ENCODE peak calls at places on chromosomes 12 and 14, in nine cellular contexts. One of them, this sample, is unnamed.

GRCh38 chr14:89767861-89768268 is 186.7 kb downstream of the EFCAB11 start:
- DNase-seq in astrocyte of the spinal cord: peak
- DNase-seq in IMR-90: peak
- DNase-seq in CD8-positive, alpha-beta T cell: peak
- DNase-seq in neural crest cell: peak
- DNase-seq in hepatocyte: peak
- DNase-seq in body of pancreas: peak
- DNase-seq in tibial nerve: no peak
- DNase-seq in GM20000: peak
- DNase-seq in this sample: peak

GRCh38 chr14:88765130-88765529 is 27.6 kb downstream of the EML5 start:
- DNase-seq in astrocyte of the spinal cord: peak
- DNase-seq in IMR-90: peak
- DNase-seq in CD8-positive, alpha-beta T cell: no peak
- DNase-seq in neural crest cell: no peak
- DNase-seq in hepatocyte: no peak
- DNase-seq in body of pancreas: no peak
- DNase-seq in tibial nerve: no peak
- DNase-seq in GM20000: no peak
- DNase-seq in this sample: no peak

GRCh38 chr14:91058017-91058675 is 2.3 kb downstream of the RPS6KA5 start:
- DNase-seq in astrocyte of the spinal cord: no peak
- DNase-seq in IMR-90: no peak
- DNase-seq in CD8-positive, alpha-beta T cell: no peak
- DNase-seq in neural crest cell: no peak
- DNase-seq in hepatocyte: no peak
- DNase-seq in body of pancreas: no peak
- DNase-seq in tibial nerve: no peak
- DNase-seq in GM20000: no peak
- DNase-seq in this sample: no peak

GRCh38 chr12:63308701-63309100 is 157.7 kb upstream of the AVPR1A start:
- DNase-seq in astrocyte of the spinal cord: peak
- DNase-seq in IMR-90: no peak
- DNase-seq in CD8-positive, alpha-beta T cell: no peak
- DNase-seq in neural crest cell: no peak
- DNase-seq in hepatocyte: no peak
- DNase-seq in body of pancreas: no peak
- DNase-seq in tibial nerve: no peak
- DNase-seq in GM20000: no peak
- DNase-seq in this sample: no peak

GRCh38 chr12:7047318-7047717 is 13.2 kb upstream of the C1S start:
- DNase-seq in astrocyte of the spinal cord: no peak
- DNase-seq in IMR-90: no peak
- DNase-seq in CD8-positive, alpha-beta T cell: no peak
- DNase-seq in neural crest cell: no peak
- DNase-seq in hepatocyte: no peak
- DNase-seq in body of pancreas: no peak
- DNase-seq in tibial nerve: no peak
- DNase-seq in GM20000: no peak
- DNase-seq in this sample: no peak

GRCh38 chr14:93536945-93537344 is 106.2 kb downstream of the UNC79 start:
- DNase-seq in astrocyte of the spinal cord: no peak
- DNase-seq in IMR-90: no peak
- DNase-seq in CD8-positive, alpha-beta T cell: no peak
- DNase-seq in neural crest cell: no peak
- DNase-seq in hepatocyte: peak
- DNase-seq in body of pancreas: no peak
- DNase-seq in tibial nerve: no peak
- DNase-seq in GM20000: no peak
- DNase-seq in this sample: no peak

GRCh38 chr12:117874842-117875434 is 93.9 kb downstream of the KSR2 start:
- DNase-seq in astrocyte of the spinal cord: peak
- DNase-seq in IMR-90: peak
- DNase-seq in CD8-positive, alpha-beta T cell: peak
- DNase-seq in neural crest cell: peak
- DNase-seq in hepatocyte: peak
- DNase-seq in body of pancreas: peak
- DNase-seq in tibial nerve: peak
- DNase-seq in GM20000: peak
- DNase-seq in this sample: peak

GRCh38 chr14:87754512-87755223 is 238.3 kb downstream of the GALC start:
- DNase-seq in astrocyte of the spinal cord: no peak
- DNase-seq in IMR-90: no peak
- DNase-seq in CD8-positive, alpha-beta T cell: no peak
- DNase-seq in neural crest cell: no peak
- DNase-seq in hepatocyte: no peak
- DNase-seq in body of pancreas: no peak
- DNase-seq in tibial nerve: no peak
- DNase-seq in GM20000: no peak
- DNase-seq in this sample: no peak

GRCh38 chr14:69043007-69043444 is 63.9 kb upstream of the ACTN1 start:
- DNase-seq in astrocyte of the spinal cord: no peak
- DNase-seq in IMR-90: no peak
- DNase-seq in CD8-positive, alpha-beta T cell: no peak
- DNase-seq in neural crest cell: no peak
- DNase-seq in hepatocyte: no peak
- DNase-seq in body of pancreas: peak
- DNase-seq in tibial nerve: no peak
- DNase-seq in GM20000: no peak
- DNase-seq in this sample: no peak

GRCh38 chr14:103190731-103191130 is 67.5 kb downstream of the TNFAIP2 start:
- DNase-seq in astrocyte of the spinal cord: no peak
- DNase-seq in IMR-90: no peak
- DNase-seq in CD8-positive, alpha-beta T cell: no peak
- DNase-seq in neural crest cell: no peak
- DNase-seq in hepatocyte: no peak
- DNase-seq in body of pancreas: no peak
- DNase-seq in tibial nerve: no peak
- DNase-seq in GM20000: no peak
- DNase-seq in this sample: no peak

GRCh38 chr14:30287579-30288445 is 271.1 kb upstream of the G2E3 start:
- DNase-seq in astrocyte of the spinal cord: no peak
- DNase-seq in IMR-90: no peak
- DNase-seq in CD8-positive, alpha-beta T cell: no peak
- DNase-seq in neural crest cell: no peak
- DNase-seq in hepatocyte: no peak
- DNase-seq in body of pancreas: no peak
- DNase-seq in tibial nerve: no peak
- DNase-seq in GM20000: no peak
- DNase-seq in this sample: no peak

GRCh38 chr14:89792489-89793366 is 161.8 kb downstream of the EFCAB11 start:
- DNase-seq in astrocyte of the spinal cord: no peak
- DNase-seq in IMR-90: peak
- DNase-seq in CD8-positive, alpha-beta T cell: no peak
- DNase-seq in neural crest cell: no peak
- DNase-seq in hepatocyte: no peak
- DNase-seq in body of pancreas: no peak
- DNase-seq in tibial nerve: peak
- DNase-seq in GM20000: no peak
- DNase-seq in this sample: no peak

DNA sequence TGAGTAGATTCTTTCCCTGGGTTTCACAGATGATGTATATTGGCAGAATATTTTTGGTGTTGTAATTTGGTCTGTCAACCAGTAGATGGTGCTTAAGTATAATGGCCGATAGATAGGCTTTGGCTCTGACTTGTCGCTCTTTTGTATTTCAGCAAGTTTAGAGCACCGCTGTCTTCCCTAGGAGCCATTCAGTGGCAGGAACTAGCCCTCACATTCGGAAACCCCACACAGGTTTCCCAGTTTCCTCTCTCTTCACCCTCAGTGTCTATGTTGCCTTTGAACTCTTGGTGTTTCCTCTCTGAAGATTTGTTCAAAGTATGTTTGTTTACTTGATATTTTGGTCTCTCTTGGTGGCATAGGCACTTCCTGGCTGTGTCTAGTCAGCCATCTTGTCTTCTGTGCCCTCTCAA is 102.2 kb downstream of the GPHN start:
- DNase-seq in astrocyte of the spinal cord: no peak
- DNase-seq in IMR-90: peak
- DNase-seq in CD8-positive, alpha-beta T cell: no peak
- DNase-seq in neural crest cell: no peak
- DNase-seq in hepatocyte: no peak
- DNase-seq in body of pancreas: no peak
- DNase-seq in tibial nerve: no peak
- DNase-seq in GM20000: no peak
- DNase-seq in this sample: no peak
- TF ChIP-seq CTCF in astrocyte of the spinal cord: peak
- TF ChIP-seq CTCF in IMR-90: peak
- TF ChIP-seq CTCF in CD8-positive, alpha-beta T cell: no peak
- TF ChIP-seq CTCF in neural crest cell: peak
- TF ChIP-seq CTCF in hepatocyte: no peak
- TF ChIP-seq CTCF in body of pancreas: no peak
- TF ChIP-seq CTCF in tibial nerve: no peak
- TF ChIP-seq CTCF in GM20000: no peak
- TF ChIP-seq CTCF in this sample: no peak

GRCh38 chr12:23455283-23455682 is 494.2 kb downstream of the SOX5 start:
- DNase-seq in astrocyte of the spinal cord: no peak
- DNase-seq in IMR-90: no peak
- DNase-seq in CD8-positive, alpha-beta T cell: no peak
- DNase-seq in neural crest cell: no peak
- DNase-seq in hepatocyte: no peak
- DNase-seq in body of pancreas: no peak
- DNase-seq in tibial nerve: no peak
- DNase-seq in GM20000: no peak
- DNase-seq in this sample: no peak
- TF ChIP-seq CTCF in astrocyte of the spinal cord: no peak
- TF ChIP-seq CTCF in IMR-90: no peak
- TF ChIP-seq CTCF in CD8-positive, alpha-beta T cell: no peak
- TF ChIP-seq CTCF in neural crest cell: peak
- TF ChIP-seq CTCF in hepatocyte: no peak
- TF ChIP-seq CTCF in body of pancreas: no peak
- TF ChIP-seq CTCF in tibial nerve: no peak
- TF ChIP-seq CTCF in GM20000: no peak
- TF ChIP-seq CTCF in this sample: no peak

GRCh38 chr14:61552196-61552595 is 143.1 kb upstream of the HIF1A start:
- DNase-seq in astrocyte of the spinal cord: no peak
- DNase-seq in IMR-90: no peak
- DNase-seq in CD8-positive, alpha-beta T cell: no peak
- DNase-seq in neural crest cell: no peak
- DNase-seq in hepatocyte: no peak
- DNase-seq in body of pancreas: no peak
- DNase-seq in tibial nerve: no peak
- DNase-seq in GM20000: no peak
- DNase-seq in this sample: no peak

GRCh38 chr14:61555056-61555838 is 140.1 kb upstream of the HIF1A start:
- DNase-seq in astrocyte of the spinal cord: peak
- DNase-seq in IMR-90: peak
- DNase-seq in CD8-positive, alpha-beta T cell: no peak
- DNase-seq in neural crest cell: no peak
- DNase-seq in hepatocyte: no peak
- DNase-seq in body of pancreas: no peak
- DNase-seq in tibial nerve: no peak
- DNase-seq in GM20000: no peak
- DNase-seq in this sample: no peak

GRCh38 chr14:61551419-61551818 is 143.9 kb upstream of the HIF1A start:
- DNase-seq in astrocyte of the spinal cord: no peak
- DNase-seq in IMR-90: no peak
- DNase-seq in CD8-positive, alpha-beta T cell: no peak
- DNase-seq in neural crest cell: no peak
- DNase-seq in hepatocyte: no peak
- DNase-seq in body of pancreas: no peak
- DNase-seq in tibial nerve: no peak
- DNase-seq in GM20000: no peak
- DNase-seq in this sample: no peak

GRCh38 chr14:61556455-61556854 is 138.9 kb upstream of the HIF1A start:
- DNase-seq in astrocyte of the spinal cord: no peak
- DNase-seq in IMR-90: no peak
- DNase-seq in CD8-positive, alpha-beta T cell: peak
- DNase-seq in neural crest cell: no peak
- DNase-seq in hepatocyte: no peak
- DNase-seq in body of pancreas: no peak
- DNase-seq in tibial nerve: no peak
- DNase-seq in GM20000: no peak
- DNase-seq in this sample: no peak

DNA sequence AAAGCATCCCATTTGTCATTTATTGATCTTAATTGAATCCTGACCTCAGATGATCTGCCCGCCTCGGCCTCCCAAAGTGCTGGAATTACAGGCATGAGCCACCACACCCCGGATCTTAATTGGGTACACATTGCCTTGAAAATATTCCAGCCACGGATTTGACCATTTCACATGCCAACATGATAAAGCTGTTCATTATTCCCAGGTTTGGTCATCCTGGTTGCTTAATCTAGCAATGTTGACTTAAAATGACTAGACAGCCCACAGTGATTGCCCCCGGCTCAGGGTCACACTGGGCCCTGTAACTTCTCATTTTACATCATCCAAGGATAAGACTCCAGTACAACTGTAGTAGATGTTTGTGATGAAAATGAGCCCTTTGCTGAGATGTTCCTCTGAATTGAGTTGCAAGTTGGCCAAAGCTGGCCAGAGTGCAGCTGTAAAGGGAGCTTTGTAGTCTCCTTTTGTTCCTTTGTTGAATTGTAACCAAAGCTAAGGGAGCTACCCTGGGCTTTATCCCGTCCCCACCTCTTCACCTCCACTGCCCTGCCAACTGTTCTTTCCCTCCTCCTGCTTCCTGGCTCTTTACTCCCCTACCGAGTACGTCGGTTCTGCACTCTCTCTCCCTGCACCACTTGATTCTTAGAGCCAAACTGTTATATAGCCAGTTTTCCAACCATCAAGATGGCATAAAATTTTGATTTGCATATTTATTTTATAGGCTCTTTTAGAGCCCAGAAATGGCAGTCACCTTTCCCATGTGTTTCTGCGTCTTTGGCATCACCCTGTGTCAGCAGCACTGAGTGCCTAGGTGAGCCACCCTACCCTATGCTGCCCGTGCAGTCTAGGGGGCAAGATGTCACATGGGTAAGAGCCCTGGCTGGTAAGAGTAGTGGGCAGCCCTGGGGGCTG is 141.3 kb upstream of the HIF1A start:
- DNase-seq in astrocyte of the spinal cord: peak
- DNase-seq in IMR-90: peak
- DNase-seq in CD8-positive, alpha-beta T cell: no peak
- DNase-seq in neural crest cell: no peak
- DNase-seq in hepatocyte: peak
- DNase-seq in body of pancreas: peak
- DNase-seq in tibial nerve: peak
- DNase-seq in GM20000: no peak
- DNase-seq in this sample: peak
- TF ChIP-seq CTCF in astrocyte of the spinal cord: no peak
- TF ChIP-seq CTCF in IMR-90: no peak
- TF ChIP-seq CTCF in CD8-positive, alpha-beta T cell: no peak
- TF ChIP-seq CTCF in neural crest cell: no peak
- TF ChIP-seq CTCF in hepatocyte: no peak
- TF ChIP-seq CTCF in body of pancreas: no peak
- TF ChIP-seq CTCF in tibial nerve: no peak
- TF ChIP-seq CTCF in GM20000: no peak
- TF ChIP-seq CTCF in this sample: no peak

DNA sequence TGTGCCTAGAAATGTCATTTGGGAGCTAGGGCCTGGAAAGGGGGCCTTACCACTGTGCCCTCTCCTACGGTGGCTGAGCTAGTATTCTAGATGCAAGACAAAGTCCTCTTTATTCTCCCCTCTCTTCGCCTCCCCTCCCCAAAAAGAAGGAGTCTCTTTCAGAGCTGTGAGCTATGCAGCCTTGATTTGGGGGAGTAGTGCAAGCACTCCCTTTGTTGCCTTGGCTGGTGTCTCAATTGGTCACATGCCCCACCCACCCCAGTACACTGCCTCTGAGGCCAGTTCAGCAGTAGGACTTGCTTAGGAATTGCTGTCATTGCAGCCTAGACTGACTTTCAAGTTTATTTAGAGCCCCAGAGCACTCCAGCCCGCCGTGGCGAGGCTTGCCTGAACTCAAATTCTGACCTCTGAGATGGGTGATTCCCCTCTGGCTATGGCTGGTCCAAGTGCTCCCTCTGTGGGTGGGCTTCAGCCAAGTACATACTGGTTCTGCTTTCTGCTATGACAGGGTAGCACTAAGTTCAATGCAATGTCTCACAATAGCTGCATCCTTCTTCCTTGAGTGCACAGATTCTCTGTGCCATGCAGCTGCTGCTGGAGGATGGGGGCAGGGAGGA is 37.0 kb upstream of the FBXO33 start:
- DNase-seq in astrocyte of the spinal cord: no peak
- DNase-seq in IMR-90: no peak
- DNase-seq in CD8-positive, alpha-beta T cell: peak
- DNase-seq in neural crest cell: peak
- DNase-seq in hepatocyte: peak
- DNase-seq in body of pancreas: peak
- DNase-seq in tibial nerve: no peak
- DNase-seq in GM20000: peak
- DNase-seq in this sample: no peak
- TF ChIP-seq CTCF in astrocyte of the spinal cord: peak
- TF ChIP-seq CTCF in IMR-90: peak
- TF ChIP-seq CTCF in CD8-positive, alpha-beta T cell: no peak
- TF ChIP-seq CTCF in neural crest cell: peak
- TF ChIP-seq CTCF in hepatocyte: peak
- TF ChIP-seq CTCF in body of pancreas: no peak
- TF ChIP-seq CTCF in tibial nerve: peak
- TF ChIP-seq CTCF in GM20000: peak
- TF ChIP-seq CTCF in this sample: no peak

This sample was measured in RWPE1.